ENCODE peak calls at places on chromosomes 1 and 21, in seven cellular contexts. H, Y, V, L, U, G and T are unnamed samples. For H3K4me1, the result is how much of the 10 kb centered on the place peaks cover.

GRCh38 chr1:12075195-12076114 is 12.4 kb downstream of the TNFRSF8 start:
- DNase-seq in H (peak), Y (peak), V (peak), L (no peak), U (no peak), G (no peak), T (peak)

GRCh38 chr1:67642694-67643093 is 42.3 kb upstream of the GADD45A start:
- DNase-seq in H (peak), Y (no peak), V (peak), L (no peak), U (peak), G (no peak), T (no peak)

GRCh38 chr1:183598386-183598785 is 8.1 kb upstream of the NCF2 start:
- DNase-seq in H (no peak), Y (no peak), V (no peak), L (no peak), U (no peak), G (no peak), T (no peak)

GRCh38 chr1:20105856-20106255 is 13.5 kb downstream of the PLA2G2D start:
- DNase-seq in H (no peak), Y (peak), V (no peak), L (no peak), U (no peak), G (no peak), T (no peak)

GRCh38 chr1:172582889-172583288 is 49.9 kb downstream of the SUCO start:
- DNase-seq in H (no peak), Y (no peak), V (no peak), L (no peak), U (no peak), G (no peak), T (no peak)

GRCh38 chr1:163538682-163539081 is 216.9 kb downstream of the NUF2 start:
- DNase-seq in H (no peak), Y (no peak), V (no peak), L (no peak), U (no peak), G (no peak), T (no peak)

GRCh38 chr21:41766883-41767605 is at the start of gene RIPK4:
- DNase-seq in H (peak), Y (no peak), V (no peak), L (peak), U (no peak), G (peak), T (no peak)

GRCh38 chr1:228082975-228083870 is 715 bp downstream of the ARF1 start:
- DNase-seq in H (peak), Y (no peak), V (peak), L (peak), U (peak), G (peak), T (peak)

GRCh38 chr1:203173566-203173965 is 2.1 kb downstream of the MYBPH start:
- DNase-seq in H (no peak), Y (no peak), V (peak), L (no peak), U (no peak), G (no peak), T (no peak)

GRCh38 chr1:27074175-27074780 is 61.6 kb upstream of the TENT5B start:
- DNase-seq in H (no peak), Y (no peak), V (no peak), L (no peak), U (no peak), G (no peak), T (peak)

GRCh38 chr1:159054427-159054826 is 22.1 kb downstream of the AIM2 start:
- DNase-seq in H (no peak), Y (peak), V (no peak), L (no peak), U (no peak), G (no peak), T (no peak)

GRCh38 chr1:154327466-154328317 is 2.4 kb downstream of the ATP8B2 start:
- DNase-seq in H (peak), Y (no peak), V (no peak), L (peak), U (no peak), G (peak), T (no peak)

GRCh38 chr1:184531296-184531695 is 144.5 kb downstream of the C1orf21 start:
- DNase-seq in H (no peak), Y (no peak), V (no peak), L (no peak), U (no peak), G (no peak), T (no peak)

GRCh38 chr1:2356911-2357845 is 34.2 kb downstream of the MORN1 start:
- DNase-seq in H (peak), Y (no peak), V (peak), L (no peak), U (peak), G (no peak), T (no peak)

GRCh38 chr1:94324168-94324544 is 86.8 kb upstream of the ARHGAP29 start:
- DNase-seq in H (no peak), Y (no peak), V (no peak), L (no peak), U (no peak), G (no peak), T (no peak)

GRCh38 chr1:175978926-175979325 is 228.2 kb downstream of the COP1 start:
- DNase-seq in H (no peak), Y (no peak), V (no peak), L (no peak), U (no peak), G (no peak), T (no peak)

DNA sequence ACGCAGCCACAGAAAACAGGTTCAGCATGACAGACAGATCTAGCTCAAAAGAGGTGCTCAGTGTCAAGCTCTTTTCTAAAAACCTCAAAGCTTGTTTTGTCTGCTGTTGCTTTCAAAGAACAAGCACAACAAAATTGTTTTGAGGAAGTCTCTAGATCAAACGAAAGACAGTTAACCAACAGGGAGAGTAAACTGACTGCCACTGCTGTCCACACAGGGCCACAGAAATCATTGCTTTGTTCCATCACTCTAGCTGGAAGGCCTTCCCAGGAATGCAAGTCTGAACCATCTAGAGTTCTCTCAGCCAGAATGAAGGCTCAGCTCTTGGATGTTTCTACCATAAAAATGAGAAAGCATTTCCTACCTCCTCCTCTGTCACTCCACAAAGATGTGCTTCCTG is 12.7 kb downstream of the APP start:
- DNase-seq in H (no peak), Y (no peak), V (no peak), L (no peak), U (no peak), G (no peak), T (no peak)
- H3K27ac ChIP-seq in H (no peak), Y (no peak), V (no peak), L (no peak), U (no peak), G (no peak), T (no peak)

GRCh38 chr21:45469273-45470086 is 64.5 kb downstream of the COL18A1 start:
- DNase-seq in H (peak), Y (no peak), V (peak), L (no peak), U (peak), G (no peak), T (no peak)
- H3K4me3 ChIP-seq in H (no peak), Y (no peak), V (no peak), L (no peak), U (no peak), G (no peak), T (no peak)

GRCh38 chr1:114753143-114753542 is 4.6 kb downstream of the CSDE1 start:
- DNase-seq in H (no peak), Y (no peak), V (no peak), L (no peak), U (no peak), G (no peak), T (no peak)
- H3K4me1 ChIP-seq in H (under half), Y (under half), V (half or more), L (half or more), U (half or more), G (under half), T (under half)

DNA sequence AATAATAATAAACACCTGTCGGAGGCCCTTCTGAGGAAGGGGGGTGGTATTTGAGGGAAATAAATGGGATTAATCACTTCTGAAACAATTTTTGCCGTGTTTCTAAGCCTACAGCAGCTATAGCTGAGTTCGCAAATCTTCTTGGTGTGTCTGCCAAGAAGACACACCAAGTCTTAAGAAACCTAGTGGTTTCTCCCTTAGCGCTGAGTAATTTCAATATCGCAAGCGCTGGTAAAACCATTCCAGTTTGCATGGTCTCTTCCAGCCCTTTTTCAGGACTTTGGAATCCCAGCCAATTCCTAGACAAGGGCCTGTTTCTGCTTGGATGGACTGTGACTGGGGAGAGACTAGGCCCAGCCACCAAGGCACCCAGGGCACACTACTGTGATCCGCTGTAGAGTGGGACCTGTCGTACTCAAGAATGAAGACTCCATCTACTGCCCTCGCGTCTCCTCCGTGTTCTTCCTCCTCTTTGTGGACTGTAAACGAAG is 7.5 kb upstream of the LHX8 start:
- DNase-seq in H (no peak), Y (no peak), V (no peak), L (no peak), U (no peak), G (no peak), T (no peak)
- H3K27ac ChIP-seq in H (no peak), Y (no peak), V (no peak), L (no peak), U (no peak), G (no peak), T (no peak)

GRCh38 chr1:245873883-245874671 is 633.0 kb downstream of the SMYD3 start:
- DNase-seq in H (no peak), Y (peak), V (no peak), L (no peak), U (no peak), G (no peak), T (no peak)

GRCh38 chr1:245877976-245878375 is 629.1 kb downstream of the SMYD3 start:
- DNase-seq in H (no peak), Y (no peak), V (no peak), L (no peak), U (no peak), G (no peak), T (no peak)

GRCh38 chr1:245874942-245875580 is 632.0 kb downstream of the SMYD3 start:
- DNase-seq in H (peak), Y (peak), V (no peak), L (no peak), U (peak), G (peak), T (peak)

GRCh38 chr1:245876586-245876985 is 630.5 kb downstream of the SMYD3 start:
- DNase-seq in H (no peak), Y (peak), V (no peak), L (no peak), U (no peak), G (no peak), T (no peak)

GRCh38 chr1:245875581-245876263 is 631.4 kb downstream of the SMYD3 start:
- DNase-seq in H (no peak), Y (peak), V (no peak), L (no peak), U (no peak), G (no peak), T (no peak)
- H3K4me3 ChIP-seq in H (no peak), Y (no peak), V (no peak), L (no peak), U (no peak), G (no peak), T (no peak)

DNA sequence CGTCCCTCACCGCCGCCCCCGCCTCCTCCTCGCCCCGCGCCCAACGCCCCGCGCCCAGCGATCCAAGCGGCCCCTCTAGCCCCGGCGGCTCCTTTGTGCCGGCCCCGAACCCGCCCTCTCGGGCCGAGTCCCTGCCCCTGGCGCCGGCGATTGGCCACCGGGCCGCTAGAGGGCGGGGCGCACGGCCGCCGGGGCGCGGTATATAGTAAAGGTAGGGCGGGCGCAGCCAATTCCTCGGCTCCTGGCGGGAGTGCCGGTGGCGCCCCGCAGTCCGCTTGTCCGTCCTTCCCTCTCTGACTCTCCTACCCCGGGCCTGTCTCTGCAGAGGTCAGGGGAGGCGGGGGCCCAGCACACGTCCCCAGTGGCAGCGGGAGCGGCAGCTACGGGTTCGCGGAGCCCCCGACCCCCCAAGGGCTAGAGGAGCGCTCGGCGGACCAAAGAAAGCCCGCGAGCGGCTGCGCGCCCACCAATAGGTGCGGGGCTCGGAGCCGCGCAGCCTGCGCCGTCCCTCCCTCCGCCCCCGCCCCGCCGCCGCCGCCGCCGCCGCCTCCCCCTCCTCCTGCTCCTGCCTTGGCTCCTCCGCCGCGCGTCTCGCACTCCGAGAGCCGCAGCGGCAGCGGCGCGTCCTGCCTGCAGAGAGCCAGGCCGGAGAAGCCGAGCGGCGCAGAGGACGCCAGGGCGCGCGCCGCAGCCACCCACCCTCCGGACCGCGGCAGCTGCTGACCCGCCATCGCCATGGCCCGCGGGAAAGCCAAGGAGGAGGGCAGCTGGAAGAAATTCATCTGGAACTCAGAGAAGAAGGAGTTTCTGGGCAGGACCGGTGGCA is at the start of gene ATP1B1:
- DNase-seq in H (peak), Y (peak), V (peak), L (peak), U (peak), G (peak), T (peak)
- H3K4me1 ChIP-seq in H (under half), Y (half or more), V (under half), L (under half), U (under half), G (under half), T (half or more)

DNA sequence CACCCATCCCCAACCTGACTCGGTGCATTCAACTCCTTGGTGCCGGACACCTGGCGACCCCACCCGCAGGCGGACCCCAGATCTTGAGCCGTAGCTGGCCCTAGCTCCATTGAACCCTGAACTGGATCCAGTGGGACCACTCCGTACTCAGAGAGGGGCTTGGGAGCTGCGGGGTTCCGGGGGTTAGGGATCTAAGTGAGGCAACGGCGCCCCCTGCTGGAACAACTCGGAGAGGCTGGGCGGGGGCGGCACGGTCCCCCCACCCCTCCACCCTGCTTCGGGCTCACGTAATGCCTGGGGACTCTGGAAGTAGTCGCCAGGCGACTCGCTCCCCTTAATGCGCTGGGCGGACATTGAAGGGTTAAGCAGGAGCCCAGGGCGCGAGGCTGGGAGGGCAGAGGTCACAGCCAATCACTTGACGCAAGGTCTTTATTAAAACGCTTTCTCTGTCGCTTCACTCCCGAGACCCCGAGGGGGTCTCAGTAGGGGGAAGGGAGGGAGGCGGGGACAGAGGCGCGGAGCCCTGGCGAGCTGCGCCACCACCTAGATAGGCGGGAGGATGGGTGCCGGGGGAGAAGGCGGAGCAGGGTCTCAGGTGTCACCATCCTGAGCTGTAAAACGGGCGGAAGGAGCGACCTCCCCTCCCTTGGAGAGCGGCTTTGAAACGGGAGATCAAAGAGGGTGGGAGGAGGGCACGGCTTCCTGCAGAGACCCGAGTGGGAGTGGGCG is 699 bp upstream of the CRABP2 start:
- DNase-seq in H (peak), Y (no peak), V (peak), L (peak), U (peak), G (peak), T (peak)
- H3K27ac ChIP-seq in H (peak), Y (no peak), V (no peak), L (peak), U (peak), G (peak), T (peak)

DNA sequence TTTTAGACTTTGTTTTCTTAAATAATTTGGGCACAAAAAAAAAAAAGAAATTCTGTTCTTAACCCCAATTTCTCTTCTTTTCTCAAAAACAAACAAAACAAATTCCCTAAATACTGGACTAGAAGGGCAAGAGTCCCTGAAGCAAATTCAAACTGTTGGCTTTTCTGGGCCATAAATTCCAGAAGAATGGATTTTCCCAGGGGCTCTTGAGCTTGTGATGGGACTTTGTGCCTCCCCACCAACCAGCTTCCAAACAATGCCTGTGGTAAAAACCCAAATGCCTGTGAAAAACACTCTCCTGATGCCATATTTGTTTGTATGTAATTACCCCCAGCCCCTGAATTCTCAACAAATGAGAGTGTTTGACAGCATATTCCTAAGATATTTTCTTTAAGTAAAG is 55.4 kb downstream of the SGIP1 start:
- DNase-seq in H (no peak), Y (no peak), V (no peak), L (no peak), U (no peak), G (no peak), T (no peak)
- H3K4me3 ChIP-seq in H (no peak), Y (no peak), V (no peak), L (no peak), U (no peak), G (no peak), T (no peak)